ENCODE peak calls at places on chromosomes 7 and 10, in seven cellular contexts. E, A, Y, K, B, I and U are unnamed samples. For H3K4me1, the result is how much of the 10 kb centered on the place peaks cover.

GRCh38 chr10:127193125-127193524 is 3.3 kb downstream of the INSYN2A start:
- DNase-seq in E (no peak), A (no peak), Y (no peak), K (no peak), B (no peak), I (no peak), U (no peak)

GRCh38 chr10:46515402-46516192 is 40.9 kb downstream of the GPRIN2 start:
- DNase-seq in E (peak), A (no peak), Y (no peak), K (no peak), B (no peak), I (no peak), U (peak)

GRCh38 chr10:44261710-44262455 is 123.0 kb downstream of the CXCL12 start:
- DNase-seq in E (no peak), A (no peak), Y (peak), K (no peak), B (no peak), I (no peak), U (no peak)

GRCh38 chr10:32341596-32341995 is 5.4 kb downstream of the EPC1 start:
- DNase-seq in E (no peak), A (no peak), Y (no peak), K (no peak), B (no peak), I (no peak), U (no peak)

GRCh38 chr10:66414943-66415342 is 510.9 kb upstream of the LRRTM3 start:
- DNase-seq in E (no peak), A (no peak), Y (no peak), K (no peak), B (peak), I (no peak), U (no peak)

GRCh38 chr7:156238366-156239133 is 402.0 kb upstream of the RNF32 start:
- DNase-seq in E (no peak), A (no peak), Y (no peak), K (no peak), B (no peak), I (no peak), U (no peak)

GRCh38 chr7:43152696-43153095 is 40.2 kb downstream of the HECW1 start:
- DNase-seq in E (no peak), A (no peak), Y (no peak), K (no peak), B (no peak), I (no peak), U (no peak)

GRCh38 chr7:70714506-70715038 is 417.4 kb upstream of the GALNT17 start:
- DNase-seq in E (no peak), A (no peak), Y (no peak), K (no peak), B (no peak), I (no peak), U (no peak)

GRCh38 chr10:19921300-19922140 is 105.3 kb downstream of the PLXDC2 start:
- DNase-seq in E (no peak), A (no peak), Y (no peak), K (no peak), B (no peak), I (no peak), U (no peak)

GRCh38 chr10:43671659-43672555 is 23.2 kb upstream of the ZNF32 start:
- DNase-seq in E (no peak), A (peak), Y (peak), K (peak), B (peak), I (peak), U (no peak)

GRCh38 chr7:99468336-99468918 is 2.5 kb upstream of the ATP5MF start:
- DNase-seq in E (no peak), A (no peak), Y (no peak), K (no peak), B (no peak), I (no peak), U (peak)

GRCh38 chr7:99473315-99473596 is 566 bp downstream of the ZNF789 start:
- DNase-seq in E (no peak), A (no peak), Y (no peak), K (no peak), B (no peak), I (peak), U (peak)

GRCh38 chr7:99469381-99470065 is 3.2 kb upstream of the ZNF789 start:
- DNase-seq in E (no peak), A (no peak), Y (no peak), K (no peak), B (no peak), I (peak), U (peak)

GRCh38 chr7:99476107-99476506 is 3.4 kb downstream of the ZNF789 start:
- DNase-seq in E (no peak), A (no peak), Y (no peak), K (no peak), B (no peak), I (no peak), U (peak)

DNA sequence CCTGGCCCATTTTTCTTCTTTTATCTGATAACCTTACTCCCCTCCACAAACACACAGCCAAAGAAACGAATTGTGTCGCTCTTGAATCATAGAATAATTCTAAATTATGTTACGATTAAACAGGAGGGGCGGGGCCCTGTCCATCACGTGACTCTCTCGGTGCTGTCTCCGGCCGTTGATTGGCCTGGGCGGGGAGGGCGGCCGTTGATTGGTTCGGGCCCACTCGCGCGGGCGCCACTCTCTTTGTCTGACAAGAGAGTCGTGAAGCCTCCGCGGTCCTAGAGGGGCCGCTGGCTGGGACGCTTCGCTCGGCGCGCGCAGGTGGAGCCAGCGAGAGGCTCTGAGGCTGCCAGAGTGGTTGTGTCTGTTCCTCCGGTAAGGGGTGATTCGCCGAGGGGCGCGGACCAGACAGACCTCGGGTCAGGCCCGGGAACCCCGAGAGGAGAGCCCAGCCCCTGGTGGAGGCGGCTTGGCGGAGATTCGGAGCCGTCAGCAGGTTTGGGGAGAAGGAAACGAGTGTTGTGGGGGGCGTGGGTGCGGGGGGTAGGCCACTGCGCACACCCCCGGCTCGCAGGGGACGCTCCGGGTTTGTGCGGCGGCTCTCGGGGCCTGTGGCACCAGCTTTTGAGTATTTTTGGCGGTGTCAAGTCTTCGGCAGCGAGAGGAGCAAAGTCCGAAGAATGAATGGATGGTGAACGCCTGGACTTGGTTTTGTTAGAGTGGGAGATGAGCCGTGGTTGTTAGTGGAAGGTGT is at the start of gene ZNF789:
- DNase-seq in E (peak), A (peak), Y (peak), K (peak), B (peak), I (peak), U (peak)
- H3K27ac ChIP-seq in E (peak), A (peak), Y (peak), K (peak), B (peak), I (peak), U (peak)

DNA sequence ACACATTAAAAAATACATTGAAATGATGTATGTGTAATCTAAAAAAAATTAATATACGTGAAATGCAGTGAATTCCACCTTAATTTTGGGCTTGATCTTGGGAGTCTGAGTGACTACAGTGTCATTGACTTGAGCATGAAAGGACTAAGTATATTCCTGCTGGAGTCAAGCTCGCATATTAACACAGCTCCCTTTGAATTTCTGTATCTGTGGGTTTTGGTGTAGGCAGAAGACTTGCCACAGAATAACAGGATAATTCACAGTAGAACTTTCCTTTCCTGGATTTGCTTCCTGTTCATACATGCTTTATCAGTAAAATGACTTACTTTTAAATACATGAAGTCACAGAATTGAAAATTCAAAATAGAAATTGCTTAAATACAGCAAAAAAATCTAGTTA is 55.3 kb downstream of the PPP1R9A start:
- DNase-seq in E (no peak), A (no peak), Y (no peak), K (no peak), B (no peak), I (no peak), U (no peak)
- H3K4me1 ChIP-seq in E (under half), A (under half), Y (under half), K (under half), B (under half), I (under half), U (under half)

GRCh38 chr10:132400547-132401151 is 3.6 kb downstream of the PWWP2B start:
- DNase-seq in E (no peak), A (no peak), Y (no peak), K (no peak), B (peak), I (no peak), U (peak)

GRCh38 chr10:132397671-132398565 is 918 bp downstream of the PWWP2B start:
- DNase-seq in E (no peak), A (no peak), Y (no peak), K (peak), B (peak), I (peak), U (peak)

GRCh38 chr10:132398566-132398991 is 1.6 kb downstream of the PWWP2B start:
- DNase-seq in E (no peak), A (no peak), Y (no peak), K (no peak), B (peak), I (no peak), U (peak)

GRCh38 chr10:132400041-132400546 is 3.1 kb downstream of the PWWP2B start:
- DNase-seq in E (no peak), A (no peak), Y (no peak), K (no peak), B (peak), I (no peak), U (peak)

DNA sequence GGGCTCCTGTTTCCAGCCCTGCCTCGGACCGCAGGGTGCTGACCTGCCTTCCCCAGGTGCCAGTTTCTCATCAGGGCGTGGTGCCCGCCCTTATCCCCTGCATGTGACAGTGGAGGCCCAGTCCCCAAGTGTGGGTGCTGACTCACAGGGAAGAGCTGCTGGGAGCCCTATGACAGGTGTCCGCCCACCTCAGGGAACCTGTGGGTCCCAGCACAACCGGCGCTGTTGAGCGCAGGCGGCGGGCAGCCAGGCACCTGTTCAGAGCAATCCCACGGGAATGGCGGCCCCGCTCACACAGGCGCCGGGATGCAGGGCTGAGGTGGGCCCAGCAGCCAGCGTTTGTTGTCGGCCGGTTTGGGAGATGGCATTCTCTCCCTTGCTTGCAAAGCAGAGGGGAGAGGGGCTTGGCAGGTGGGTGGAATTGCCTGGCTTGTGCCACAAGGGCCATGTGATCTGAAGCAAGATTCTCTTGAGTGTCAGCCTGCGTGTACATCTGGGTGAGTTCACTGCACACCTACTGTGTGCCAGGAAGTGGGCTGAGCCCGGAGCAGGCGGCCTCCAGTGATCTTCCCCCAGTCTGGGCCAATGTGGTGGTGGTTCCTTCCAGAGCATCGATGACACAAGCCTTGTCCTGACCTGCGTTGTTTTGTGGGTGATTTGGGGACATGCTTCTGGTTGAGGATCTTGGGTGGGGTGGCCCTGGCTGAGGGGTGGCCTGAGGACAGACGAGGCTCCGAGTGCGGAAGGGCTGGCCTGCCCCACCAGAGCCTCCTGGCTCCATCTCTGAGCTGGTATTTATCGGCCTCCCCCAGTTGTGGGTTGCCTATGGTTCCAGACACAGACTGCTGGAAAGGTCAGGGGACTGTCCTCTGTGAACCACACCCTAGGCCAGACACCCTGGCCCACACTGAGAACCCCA is 2.4 kb downstream of the PWWP2B start:
- DNase-seq in E (no peak), A (no peak), Y (no peak), K (no peak), B (peak), I (no peak), U (peak)
- H3K27ac ChIP-seq in E (no peak), A (no peak), Y (no peak), K (no peak), B (no peak), I (no peak), U (peak)

GRCh38 chr7:135512135-135512887 is 2.4 kb upstream of the CNOT4 start:
- DNase-seq in E (no peak), A (peak), Y (no peak), K (peak), B (no peak), I (peak), U (no peak)

GRCh38 chr7:135509839-135510602 is at the start of gene CNOT4:
- DNase-seq in E (peak), A (peak), Y (peak), K (peak), B (peak), I (peak), U (peak)

GRCh38 chr7:135508853-135509588 is 881 bp downstream of the CNOT4 start:
- DNase-seq in E (no peak), A (no peak), Y (peak), K (peak), B (no peak), I (peak), U (no peak)

GRCh38 chr7:135510603-135511183 is 791 bp upstream of the CNOT4 start:
- DNase-seq in E (no peak), A (peak), Y (no peak), K (peak), B (no peak), I (peak), U (no peak)

GRCh38 chr7:135509589-135509838 is 388 bp downstream of the CNOT4 start:
- DNase-seq in E (peak), A (no peak), Y (no peak), K (no peak), B (no peak), I (no peak), U (no peak)
- H3K4me1 ChIP-seq in E (under half), A (under half), Y (under half), K (under half), B (under half), I (under half), U (under half)

DNA sequence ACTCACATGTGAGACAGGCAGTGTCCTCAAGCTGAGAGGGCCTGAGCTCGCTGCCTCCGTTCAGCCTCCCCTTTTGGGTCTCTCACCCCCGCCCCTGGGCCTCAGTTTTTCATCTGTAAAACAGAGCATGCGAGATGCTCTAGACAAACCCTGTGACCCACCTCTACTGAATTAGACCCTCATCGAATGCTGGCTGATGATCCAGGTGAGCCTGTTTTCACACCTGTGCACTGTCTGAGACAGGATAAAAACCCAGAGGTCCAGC is 102.1 kb downstream of the PDGFA start:
- DNase-seq in E (no peak), A (no peak), Y (no peak), K (no peak), B (peak), I (no peak), U (no peak)
- H3K27ac ChIP-seq in E (no peak), A (no peak), Y (no peak), K (no peak), B (no peak), I (no peak), U (no peak)

DNA sequence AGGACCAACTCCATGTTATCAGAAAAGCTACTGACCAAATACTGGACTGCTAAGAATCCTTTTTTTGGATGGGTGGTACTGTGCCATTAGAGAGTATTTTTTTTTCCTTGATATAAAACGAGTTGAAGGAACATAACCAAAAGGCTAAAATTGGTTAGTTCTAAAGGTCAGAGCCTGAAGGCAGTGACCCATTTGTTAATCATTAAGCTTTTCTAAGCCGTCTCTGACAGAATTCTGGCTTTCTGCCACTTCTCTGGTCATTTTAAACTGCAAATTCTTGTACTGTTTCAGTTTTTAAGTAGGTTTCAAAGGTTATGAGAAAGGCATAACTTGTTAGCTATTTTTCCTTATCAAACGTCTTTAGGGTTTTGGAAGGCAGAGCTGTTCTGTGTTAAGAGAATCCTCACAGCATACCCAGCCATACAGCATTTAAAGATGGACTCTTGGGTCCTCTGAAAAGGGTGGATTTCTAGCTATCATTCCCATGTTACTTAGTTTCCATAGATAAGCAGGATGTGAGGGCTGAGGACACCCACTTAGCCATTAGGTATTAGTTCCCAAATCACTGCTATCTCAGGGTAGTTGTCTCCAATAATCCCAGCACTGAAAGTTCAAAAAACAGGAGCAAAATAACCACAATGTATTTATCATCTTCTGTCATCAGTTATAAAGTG is 196.8 kb downstream of the RNLS start:
- DNase-seq in E (no peak), A (no peak), Y (no peak), K (no peak), B (no peak), I (peak), U (no peak)
- H3K4me1 ChIP-seq in E (under half), A (under half), Y (under half), K (half or more), B (under half), I (under half), U (under half)

GRCh38 chr7:107047902-107048782 is 3.6 kb downstream of the PRKAR2B start:
- DNase-seq in E (no peak), A (no peak), Y (no peak), K (no peak), B (no peak), I (no peak), U (no peak)

GRCh38 chr7:107048783-107049418 is 4.4 kb downstream of the PRKAR2B start:
- DNase-seq in E (no peak), A (no peak), Y (no peak), K (no peak), B (no peak), I (no peak), U (no peak)

GRCh38 chr7:107051376-107051775 is 6.9 kb downstream of the PRKAR2B start:
- DNase-seq in E (no peak), A (no peak), Y (no peak), K (no peak), B (no peak), I (no peak), U (no peak)

GRCh38 chr7:107049480-107049879 is 5.0 kb downstream of the PRKAR2B start:
- DNase-seq in E (no peak), A (no peak), Y (no peak), K (no peak), B (no peak), I (no peak), U (no peak)

GRCh38 chr7:107049971-107050532 is 5.5 kb downstream of the PRKAR2B start:
- DNase-seq in E (no peak), A (no peak), Y (no peak), K (no peak), B (no peak), I (no peak), U (no peak)
- H3K27ac ChIP-seq in E (no peak), A (no peak), Y (no peak), K (no peak), B (no peak), I (no peak), U (no peak)

GRCh38 chr10:72260215-72260587 is 13.5 kb upstream of the DDIT4 start:
- DNase-seq in E (no peak), A (no peak), Y (peak), K (no peak), B (no peak), I (no peak), U (no peak)

GRCh38 chr10:72263613-72264241 is 10.0 kb upstream of the DDIT4 start:
- DNase-seq in E (no peak), A (no peak), Y (no peak), K (peak), B (peak), I (peak), U (peak)

GRCh38 chr10:72259491-72260214 is 14.1 kb upstream of the DDIT4 start:
- DNase-seq in E (no peak), A (no peak), Y (no peak), K (no peak), B (no peak), I (peak), U (no peak)

GRCh38 chr10:72260588-72261322 is 13.0 kb upstream of the DDIT4 start:
- DNase-seq in E (peak), A (no peak), Y (peak), K (peak), B (peak), I (peak), U (peak)

GRCh38 chr10:72261323-72262018 is 12.3 kb upstream of the DDIT4 start:
- DNase-seq in E (no peak), A (no peak), Y (no peak), K (peak), B (no peak), I (peak), U (no peak)
- H3K4me1 ChIP-seq in E (under half), A (under half), Y (under half), K (half or more), B (under half), I (half or more), U (half or more)